ENCODE peak calls at places on chromosomes 5 and 9, in nine cellular contexts. I is activated CD8-positive, alpha-beta T cell treated with anti-CD3 and anti-CD28 coated beads, Interleukin-2, amount 10 ng/mL, durations not matched to agents 7 days and 5 days; V is Right ventricle myocardium superior; S is CMK; E is tibial artery; Z is mesendoderm; O is ACHN; T is naive thymus-derived CD4-positive, alpha-beta T cell; G is CD4-positive, CD25-positive, alpha-beta regulatory T cell. K is an unnamed sample.
A peak's percentile ranks its signal among the peaks of the same experiment; 100 is the strongest.

GRCh38 chr9:134328341-134328840 is 2.1 kb downstream of the RXRA start:
- DNase-seq in V (peak; percentile 36), G (no peak), Z (no peak), E (no peak), O (no peak), T (no peak), S (no peak), I (no peak), K (no peak)

GRCh38 chr5:1524799-1525623 is 1.3 kb upstream of the LPCAT1 start:
- DNase-seq in G (no peak), Z (no peak), I (no peak), E (peak; percentile 66), V (peak; percentile 43), T (no peak), S (no peak), O (no peak), K (no peak)

GRCh38 chr5:1380011-1380817 is 35.3 kb upstream of the CLPTM1L start:
- DNase-seq in T (peak; percentile 70), V (peak; percentile 72), I (peak; percentile 60), Z (peak; percentile 71), O (peak; percentile 53), G (peak; percentile 33), E (no peak), S (peak; percentile 42), K (peak; percentile 74)

GRCh38 chr9:27527702-27528277 is 1.8 kb downstream of the MOB3B start:
- DNase-seq in T (no peak), V (no peak), I (no peak), Z (no peak), G (no peak), O (no peak), S (no peak), E (no peak), K (no peak)

GRCh38 chr9:137268538-137269201 is 8.9 kb upstream of the TOR4A start:
- DNase-seq in I (no peak), G (no peak), T (no peak), Z (no peak), V (no peak), O (no peak), S (no peak), E (no peak), K (no peak)

GRCh38 chr5:112492291-112492690 is 73.2 kb upstream of the EPB41L4A start:
- DNase-seq in T (no peak), E (no peak), Z (peak; percentile 86), O (peak; percentile 64), I (peak; percentile 47), S (no peak), G (no peak), V (peak; percentile 69), K (no peak)

GRCh38 chr5:136082390-136083193 is 50.1 kb upstream of the SMAD5 start:
- DNase-seq in Z (peak; percentile 71), V (peak; percentile 88), S (peak; percentile 3), T (no peak), G (peak; percentile 32), E (peak; percentile 89), I (peak; percentile 70), O (peak; percentile 76), K (peak; percentile 76)

GRCh38 chr5:126015244-126016054 is 407.8 kb upstream of the GRAMD2B start:
- DNase-seq in E (no peak), V (no peak), T (no peak), O (no peak), I (no peak), S (no peak), Z (peak; percentile 84), G (no peak), K (peak; percentile 22)

GRCh38 chr5:126947146-126948010 is 83.0 kb downstream of the MARCHF3 start:
- DNase-seq in Z (peak; percentile 35), O (no peak), I (no peak), T (no peak), V (no peak), G (no peak), S (no peak), E (no peak), K (no peak)

GRCh38 chr5:96144289-96144688 is 182.6 kb upstream of the ELL2 start:
- DNase-seq in Z (peak; percentile 75), I (no peak), S (no peak), E (no peak), G (no peak), V (no peak), O (no peak), T (no peak), K (no peak)

GRCh38 chr5:77560677-77561263 is 68.7 kb upstream of the WDR41 start:
- DNase-seq in I (no peak), T (peak; percentile 7), E (no peak), Z (peak; percentile 62), V (no peak), O (peak; percentile 49), G (no peak), S (no peak), K (peak; percentile 27)